ENCODE peak calls at places on chromosomes 7 and 10, in four cellular contexts. Y is SK-N-DZ, F is occipital lobe, J is NCI-H1105. B is an unnamed sample.

GRCh38 chr7:12385364-12385786 is 18.3 kb downstream of the VWDE start:
- DNase-seq in Y (peak; percentile 94), F (no peak), J (peak; percentile 71), B (no peak)

GRCh38 chr7:23074443-23075244 is 30.9 kb upstream of the KLHL7 start:
- DNase-seq in J (peak; percentile 51), F (no peak), Y (no peak), B (no peak)

GRCh38 chr10:110434477-110435096 is 63.1 kb upstream of the DUSP5 start:
- DNase-seq in Y (no peak), F (no peak), J (no peak), B (no peak)

GRCh38 chr7:5492249-5493020 is 68.8 kb upstream of the TNRC18 start:
- DNase-seq in J (no peak), Y (no peak), F (no peak), B (no peak)

GRCh38 chr7:35906191-35906908 is 105.5 kb downstream of the SEPTIN7 start:
- DNase-seq in Y (peak; percentile 77), J (peak; percentile 69), F (peak; percentile 55), B (no peak)

GRCh38 chr7:112266141-112266540 is 59.6 kb downstream of the ZNF277 start:
- DNase-seq in J (no peak), F (no peak), Y (no peak), B (no peak)

GRCh38 chr7:53794816-53795215 is 747.4 kb upstream of the VSTM2A start:
- DNase-seq in J (no peak), F (no peak), Y (no peak), B (no peak)

GRCh38 chr7:24652551-24652950 is 79.3 kb downstream of the PALS2 start:
- DNase-seq in F (no peak), Y (no peak), J (no peak), B (no peak)

GRCh38 chr10:65194555-65194954 is 1673.4 kb downstream of the REEP3 start:
- DNase-seq in F (no peak), Y (no peak), J (no peak), B (no peak)

GRCh38 chr7:40824461-40824860 is 689.7 kb downstream of the SUGCT start:
- DNase-seq in F (no peak), J (no peak), Y (no peak), B (no peak)

GRCh38 chr10:79022565-79023488 is 45.9 kb upstream of the ZMIZ1 start:
- DNase-seq in J (no peak), F (no peak), Y (peak; percentile 64), B (no peak)

GRCh38 chr10:129971381-129972144 is 7.5 kb upstream of the EBF3 start:
- DNase-seq in F (no peak), J (no peak), Y (peak; percentile 58), B (no peak)

GRCh38 chr10:103584216-103585010 is 90.9 kb downstream of the NEURL1 start:
- DNase-seq in Y (no peak), J (no peak), F (peak; percentile 21), B (no peak)

GRCh38 chr10:17263580-17263979 is 35.5 kb downstream of the VIM start:
- DNase-seq in F (no peak), J (no peak), Y (no peak), B (no peak)

GRCh38 chr10:72612203-72612826 is 13.6 kb downstream of the MICU1 start:
- DNase-seq in F (no peak), Y (no peak), J (peak; percentile 82), B (no peak)

GRCh38 chr7:143979359-143979758 is 20.8 kb upstream of the OR6B1 start:
- DNase-seq in Y (no peak), F (no peak), J (no peak), B (no peak)

GRCh38 chr10:65040796-65041195 is 1519.6 kb downstream of the REEP3 start:
- DNase-seq in Y (no peak), F (no peak), J (no peak), B (no peak)

GRCh38 chr10:71218833-71219120 is 6.4 kb downstream of the UNC5B start:
- DNase-seq in Y (no peak), F (no peak), J (no peak), B (no peak)

GRCh38 chr10:61758440-61758839 is 95.7 kb downstream of the CABCOCO1 start:
- DNase-seq in J (no peak), Y (no peak), F (no peak), B (no peak)

GRCh38 chr7:101936612-101937231 is 119.3 kb downstream of the CUX1 start:
- DNase-seq in J (no peak), Y (no peak), F (no peak), B (peak; percentile 25)

GRCh38 chr10:86192686-86193085 is 173.9 kb downstream of the GRID1 start:
- DNase-seq in J (no peak), F (no peak), Y (no peak), B (no peak)

GRCh38 chr7:30224511-30225031 is 59.8 kb upstream of the ZNRF2 start:
- DNase-seq in F (no peak), Y (no peak), J (no peak), B (no peak)

B was measured in dorsolateral prefrontal cortex.